ENCODE peak calls at places on chromosome 7, in five cellular contexts. V, X, Z, O and M are unnamed samples.

GRCh38 chr7:39269034-39269433 is 291.3 kb downstream of the POU6F2 start:
- DNase-seq in V (no peak), Z (no peak), O (no peak), X (no peak), M (no peak)

GRCh38 chr7:102061981-102062390 is 224.7 kb upstream of the SH2B2 start:
- DNase-seq in O (no peak), V (no peak), Z (peak; percentile 97), X (no peak), M (no peak)

GRCh38 chr7:107971613-107972012 is 31.3 kb downstream of the LAMB1 start:
- DNase-seq in X (no peak), O (no peak), V (no peak), Z (no peak), M (no peak)

GRCh38 chr7:2999078-2999500 is 44.6 kb downstream of the CARD11 start:
- DNase-seq in O (no peak), Z (no peak), V (no peak), X (no peak), M (no peak)

GRCh38 chr7:152574892-152575511 is 100.9 kb downstream of the XRCC2 start:
- DNase-seq in O (no peak), Z (no peak), V (no peak), X (no peak), M (no peak)

GRCh38 chr7:30327813-30328212 is 43.4 kb downstream of the ZNRF2 start:
- DNase-seq in X (no peak), V (no peak), O (no peak), Z (no peak), M (no peak)

GRCh38 chr7:40400525-40400924 is 265.7 kb downstream of the SUGCT start:
- DNase-seq in O (no peak), Z (no peak), X (no peak), V (no peak), M (no peak)

GRCh38 chr7:132075573-132075972 is 500.7 kb downstream of the PLXNA4 start:
- DNase-seq in Z (no peak), X (no peak), O (no peak), V (no peak), M (no peak)

GRCh38 chr7:851204-851603 is 18.9 kb downstream of the SUN1 start:
- DNase-seq in O (no peak), Z (no peak), X (no peak), V (no peak), M (no peak)

GRCh38 chr7:38317457-38318037 is 44.1 kb upstream of the TARP start:
- DNase-seq in O (no peak), V (no peak), Z (no peak), X (no peak), M (no peak)

GRCh38 chr7:25846722-25847121 is 305.3 kb upstream of the NFE2L3 start:
- DNase-seq in O (no peak), X (no peak), V (peak; percentile 55), Z (peak; percentile 82), M (no peak)

GRCh38 chr7:151699147-151699546 is 177.8 kb downstream of the PRKAG2 start:
- DNase-seq in V (no peak), X (no peak), Z (peak; percentile 98), O (no peak), M (no peak)

GRCh38 chr7:85185355-85186082 is 1.3 kb downstream of the SEMA3D start:
- DNase-seq in V (peak; percentile 58), O (peak; percentile 78), Z (peak; percentile 66), X (no peak), M (no peak)

GRCh38 chr7:1650363-1651030 is 19.6 kb upstream of the ELFN1 start:
- DNase-seq in X (no peak), V (peak; percentile 52), O (no peak), Z (no peak), M (no peak)

GRCh38 chr7:18126274-18126673 is 98.6 kb upstream of the PRPS1L1 start:
- DNase-seq in Z (no peak), O (no peak), V (no peak), X (no peak), M (no peak)

GRCh38 chr7:20458483-20458882 is 127.8 kb downstream of the ITGB8 start:
- DNase-seq in X (no peak), O (no peak), V (no peak), Z (no peak), M (no peak)

DNA sequence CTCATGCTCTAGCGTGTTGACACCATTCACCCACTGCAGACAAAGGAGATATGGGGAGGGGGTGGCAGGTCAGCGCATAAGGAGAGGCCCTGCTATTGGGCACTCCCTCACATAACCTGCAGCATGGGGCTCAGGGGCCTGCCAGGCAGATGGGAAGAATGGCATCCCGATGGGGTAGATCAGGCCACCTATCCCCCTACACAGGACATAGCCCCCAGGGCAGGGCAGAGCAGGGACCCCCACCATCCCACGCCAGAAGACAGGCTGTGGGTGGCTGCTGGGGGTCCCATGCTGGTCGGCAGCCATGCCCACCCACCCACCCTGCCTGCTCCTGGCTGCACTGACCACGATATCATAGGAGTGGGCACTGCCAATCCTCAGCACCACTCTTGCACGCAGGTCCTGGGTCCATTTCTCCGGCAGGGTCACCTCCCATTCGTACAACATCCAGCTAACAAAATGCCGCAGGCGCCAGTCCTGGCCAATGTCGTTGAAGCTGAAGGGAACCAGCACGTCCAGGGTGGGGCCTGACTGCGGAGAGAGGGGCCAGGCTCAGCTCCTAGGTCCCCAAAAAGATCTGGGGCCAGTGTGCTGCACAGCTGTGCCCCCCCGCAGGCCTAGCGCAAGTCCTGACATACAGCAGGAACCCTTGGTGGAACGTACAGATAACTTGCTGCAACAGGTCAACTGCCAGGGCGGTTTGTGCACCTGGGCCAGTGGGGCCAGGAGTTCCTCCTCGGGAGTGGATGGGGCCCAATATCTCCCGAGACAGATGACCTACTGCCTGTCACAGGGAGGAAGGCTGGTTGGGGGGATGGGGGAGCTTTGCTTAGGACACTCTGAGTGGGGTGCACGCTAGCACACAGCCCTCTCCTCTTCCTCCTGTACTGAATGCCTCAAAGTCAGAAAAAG is 45.9 kb upstream of the ZNF479 start:
- DNase-seq in V (no peak), X (no peak), O (no peak), Z (no peak), M (no peak)
- H3K9me3 ChIP-seq in V (no peaks in the 10 kb centered on the region), X (peaks cover 1% of the 10 kb centered on the region), O (no peaks in the 10 kb centered on the region), Z (peaks cover 2% of the 10 kb centered on the region), M (no peaks in the 10 kb centered on the region)

GRCh38 chr7:63900394-63901203 is 98.0 kb upstream of the ZNF722 start:
- DNase-seq in V (peak; percentile 95), X (peak; percentile 81), Z (no peak), O (no peak), M (peak; percentile 83)
- H3K9me3 ChIP-seq in V (peaks cover 8% of the 10 kb centered on the region), X (no peaks in the 10 kb centered on the region), Z (peaks cover 3% of the 10 kb centered on the region), O (peaks cover 31% of the 10 kb centered on the region), M (no peaks in the 10 kb centered on the region)

DNA sequence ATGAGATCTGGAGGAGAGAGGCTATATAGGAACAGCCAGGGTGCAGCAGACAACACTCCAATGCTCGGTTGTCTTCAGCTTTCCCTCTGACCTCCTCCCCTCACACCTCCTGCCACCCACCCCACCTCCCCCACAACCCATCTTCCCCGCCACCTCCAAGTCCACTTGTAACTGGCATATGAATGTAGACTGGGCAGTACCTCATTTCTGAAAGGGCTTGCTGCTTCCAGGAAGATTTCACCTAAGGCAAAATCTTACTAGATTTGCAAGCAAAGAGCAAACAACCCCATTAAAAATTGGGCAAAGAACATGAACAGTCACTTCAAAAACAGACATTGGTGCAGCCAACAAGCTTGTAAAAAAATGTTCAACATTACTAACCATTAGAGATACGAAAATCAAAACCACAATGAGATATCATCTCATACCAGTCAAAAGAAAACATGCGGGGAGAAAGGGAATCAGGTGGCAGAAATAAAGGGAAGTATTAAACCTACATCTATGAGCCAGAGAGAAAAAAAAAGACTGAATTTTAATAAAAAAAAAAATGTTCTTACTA is 164.6 kb upstream of the C1GALT1 start:
- DNase-seq in X (no peak), Z (no peak), O (no peak), V (no peak), M (no peak)
- H3K9me3 ChIP-seq in X (no peaks in the 10 kb centered on the region), Z (no peaks in the 10 kb centered on the region), O (no peaks in the 10 kb centered on the region), V (no peaks in the 10 kb centered on the region), M (no peaks in the 10 kb centered on the region)

GRCh38 chr7:121505021-121505420 is 108.9 kb upstream of the FAM3C start:
- DNase-seq in Z (no peak), X (no peak), V (no peak), O (no peak), M (no peak)
- H3K9me3 ChIP-seq in Z (peaks cover 17% of the 10 kb centered on the region), X (peaks cover 7% of the 10 kb centered on the region), V (peaks cover 15% of the 10 kb centered on the region), O (no peaks in the 10 kb centered on the region), M (no peaks in the 10 kb centered on the region)

DNA sequence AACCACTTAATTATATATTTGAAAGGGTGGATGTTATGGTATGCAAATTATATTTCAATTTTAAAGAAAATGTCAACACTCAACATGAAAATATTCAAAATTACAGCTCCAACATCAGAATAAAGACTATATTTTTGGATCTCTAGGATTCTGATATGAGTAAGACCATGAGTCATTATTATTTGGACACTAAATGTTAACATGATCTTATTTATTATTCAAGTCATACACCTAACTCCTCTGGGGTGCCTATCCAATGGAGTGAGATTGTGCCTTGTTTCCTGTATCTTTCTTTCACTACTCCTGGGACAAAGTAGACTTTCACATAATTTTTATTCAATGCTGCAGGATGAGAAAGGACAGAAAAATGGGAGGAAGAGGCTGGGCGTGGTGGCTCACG is 135.2 kb upstream of the PRSS1 start:
- DNase-seq in X (no peak), O (no peak), Z (no peak), V (no peak), M (no peak)
- H3K9me3 ChIP-seq in X (no peaks in the 10 kb centered on the region), O (no peaks in the 10 kb centered on the region), Z (no peaks in the 10 kb centered on the region), V (no peaks in the 10 kb centered on the region), M (no peaks in the 10 kb centered on the region)

DNA sequence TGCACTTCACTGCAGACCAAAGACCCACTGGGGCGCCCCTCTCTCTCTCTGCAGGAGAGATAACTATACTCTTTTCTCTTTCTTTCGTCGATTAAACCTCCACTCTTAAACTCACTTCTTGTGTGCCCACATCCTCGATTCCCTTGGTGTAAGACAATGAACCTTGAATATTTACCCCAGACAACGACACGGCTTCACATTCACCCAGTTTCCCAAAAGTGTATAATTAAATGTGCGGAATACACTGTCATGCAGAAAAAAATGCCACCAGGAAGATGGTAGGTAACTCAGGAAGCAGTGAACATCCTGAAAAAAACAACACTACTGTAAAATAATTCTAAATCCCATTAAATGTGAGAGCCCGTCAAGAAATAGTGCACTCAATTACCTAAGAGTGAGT is 882.2 kb downstream of the TYW1 start:
- DNase-seq in Z (no peak), X (no peak), O (no peak), V (no peak), M (no peak)
- H3K9me3 ChIP-seq in Z (no peaks in the 10 kb centered on the region), X (no peaks in the 10 kb centered on the region), O (no peaks in the 10 kb centered on the region), V (peaks cover 9% of the 10 kb centered on the region), M (no peaks in the 10 kb centered on the region)

GRCh38 chr7:157542669-157543021 is 205.8 kb downstream of the DNAJB6 start:
- DNase-seq in O (no peak), V (no peak), Z (no peak), X (no peak), M (no peak)

GRCh38 chr7:157541796-157542668 is 205.2 kb downstream of the DNAJB6 start:
- DNase-seq in X (no peak), O (peak; percentile 28), V (no peak), Z (no peak), M (no peak)

GRCh38 chr7:157540020-157540419 is 203.2 kb downstream of the DNAJB6 start:
- DNase-seq in X (no peak), O (no peak), Z (no peak), V (no peak), M (no peak)

GRCh38 chr7:157540606-157541294 is 203.9 kb downstream of the DNAJB6 start:
- DNase-seq in X (no peak), O (no peak), Z (no peak), V (no peak), M (no peak)

DNA sequence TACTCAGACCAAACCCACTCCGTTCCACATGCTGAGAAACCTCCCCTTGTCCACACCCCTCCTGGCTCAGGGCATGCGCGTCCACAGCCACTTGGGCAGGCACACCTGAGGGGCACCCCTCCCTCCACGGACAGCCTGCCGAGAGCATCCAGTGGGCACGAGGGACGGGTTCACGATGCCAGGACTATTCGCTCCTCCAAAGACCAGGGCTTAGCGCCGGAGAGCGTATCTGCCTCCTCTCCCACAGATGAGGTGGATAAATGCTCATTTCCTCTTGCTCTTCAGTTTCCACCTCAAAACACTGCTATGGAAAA is 204.4 kb downstream of the DNAJB6 start:
- DNase-seq in O (no peak), X (no peak), Z (no peak), V (no peak), M (no peak)
- H3K9me3 ChIP-seq in O (no peaks in the 10 kb centered on the region), X (no peaks in the 10 kb centered on the region), Z (no peaks in the 10 kb centered on the region), V (no peaks in the 10 kb centered on the region), M (no peaks in the 10 kb centered on the region)